ENCODE peak calls at places on chromosomes 1 and 21, in six cellular contexts. Y is suprapubic skin, A is lung, T is anterior cingulate cortex, I is cortex of kidney, Z is Calu3. D is an unnamed sample.

GRCh38 chr1:196680107-196680506 is 28.3 kb downstream of the CFH start:
- DNase-seq in A (no peak), T (no peak), Y (no peak), I (no peak), Z (no peak), D (no peak)

GRCh38 chr1:68372487-68372886 is 77.3 kb downstream of the RPE65 start:
- DNase-seq in A (no peak), Z (no peak), T (no peak), I (no peak), Y (no peak), D (no peak)

GRCh38 chr1:183711691-183712401 is 58.7 kb upstream of the APOBEC4 start:
- DNase-seq in T (no peak), Z (no peak), Y (no peak), I (no peak), A (no peak), D (no peak)

GRCh38 chr1:86515597-86515996 is 31.3 kb upstream of the CLCA4 start:
- DNase-seq in T (no peak), A (no peak), I (no peak), Z (peak), Y (no peak), D (no peak)

GRCh38 chr1:198199105-198199504 is 42.3 kb downstream of the NEK7 start:
- DNase-seq in I (no peak), A (no peak), T (no peak), Y (no peak), Z (no peak), D (peak)

GRCh38 chr1:156471496-156472490 is 28.8 kb downstream of the MEF2D start:
- DNase-seq in I (no peak), A (peak), Z (peak), T (no peak), Y (no peak), D (no peak)

GRCh38 chr1:177849130-177849529 is 120.7 kb downstream of the SEC16B start:
- DNase-seq in Z (no peak), I (no peak), A (no peak), T (no peak), Y (no peak), D (no peak)

GRCh38 chr1:82317671-82318070 is 516.9 kb downstream of the ADGRL2 start:
- DNase-seq in I (no peak), Z (no peak), T (no peak), Y (no peak), A (no peak), D (no peak)

GRCh38 chr1:185960377-185961151 is 226.4 kb downstream of the HMCN1 start:
- DNase-seq in T (no peak), I (no peak), Y (peak), Z (no peak), A (peak), D (no peak)

GRCh38 chr1:230828421-230828820 is 39.9 kb downstream of the C1orf198 start:
- DNase-seq in Y (no peak), Z (no peak), I (no peak), A (no peak), T (no peak), D (no peak)

GRCh38 chr1:33943978-33944377 is 80.1 kb downstream of the HMGB4 start:
- DNase-seq in T (no peak), Z (no peak), Y (no peak), I (no peak), A (no peak), D (no peak)

GRCh38 chr1:165637427-165637826 is 6.4 kb downstream of the MGST3 start:
- DNase-seq in I (no peak), Y (no peak), A (no peak), T (no peak), Z (no peak), D (no peak)

GRCh38 chr1:88801575-88802208 is 89.7 kb downstream of the GTF2B start:
- DNase-seq in A (no peak), Z (no peak), Y (no peak), T (no peak), I (no peak), D (no peak)

GRCh38 chr1:230127105-230128054 is 60.3 kb downstream of the GALNT2 start:
- DNase-seq in Z (no peak), A (no peak), I (no peak), Y (no peak), T (no peak), D (peak)

GRCh38 chr1:203520315-203520714 is 26.4 kb downstream of the OPTC start:
- DNase-seq in T (no peak), Z (no peak), A (no peak), I (no peak), Y (no peak), D (no peak)

GRCh38 chr1:61424382-61424781 is 300.6 kb downstream of the TM2D1 start:
- DNase-seq in T (no peak), Y (no peak), A (no peak), I (no peak), Z (no peak), D (no peak)

GRCh38 chr1:70465911-70466310 is 54.8 kb downstream of the CTH start:
- DNase-seq in T (no peak), Z (no peak), A (no peak), I (no peak), Y (no peak), D (no peak)

GRCh38 chr1:20266141-20266540 is 24.5 kb upstream of the VWA5B1 start:
- DNase-seq in A (no peak), I (no peak), Y (no peak), T (no peak), Z (no peak), D (no peak)

GRCh38 chr1:209412036-209412435 is 171.5 kb upstream of the CAMK1G start:
- DNase-seq in Y (no peak), A (no peak), Z (no peak), T (no peak), I (no peak), D (no peak)

GRCh38 chr1:203084588-203085527 is 954 bp downstream of the MYOG start:
- DNase-seq in Z (peak), Y (peak), A (no peak), I (no peak), T (no peak), D (no peak)

GRCh38 chr1:23904748-23905357 is 8.3 kb downstream of the CNR2 start:
- DNase-seq in T (no peak), Y (no peak), A (no peak), I (no peak), Z (peak), D (no peak)

GRCh38 chr1:53207726-53208125 is 11.1 kb downstream of the CPT2 start:
- DNase-seq in T (no peak), Z (no peak), A (no peak), I (no peak), Y (no peak), D (no peak)

GRCh38 chr1:58442114-58442513 is 104.4 kb downstream of the OMA1 start:
- DNase-seq in I (no peak), Y (no peak), T (no peak), A (no peak), Z (no peak), D (no peak)

GRCh38 chr1:156439036-156439435 is 61.5 kb downstream of the MEF2D start:
- DNase-seq in Y (no peak), I (no peak), Z (no peak), T (no peak), A (no peak), D (no peak)

GRCh38 chr1:59640851-59641250 is 173.9 kb upstream of the HOOK1 start:
- DNase-seq in A (no peak), Z (no peak), I (no peak), Y (no peak), T (no peak), D (no peak)

GRCh38 chr21:38329176-38329575 is 72.4 kb downstream of the KCNJ15 start:
- DNase-seq in Y (no peak), Z (no peak), I (no peak), A (no peak), T (no peak), D (no peak)

GRCh38 chr1:51516639-51517158 is 2.4 kb downstream of the EPS15 start:
- DNase-seq in A (no peak), T (no peak), Z (no peak), Y (no peak), I (no peak), D (no peak)

D was measured in naive B cell.